ENCODE peak calls at places on chromosomes 16 and 17, in four cellular contexts. One of them, this sample, is unnamed.

GRCh38 chr16:62404857-62405611 is 368.8 kb upstream of the CDH8 start:
- DNase-seq in stimulated activated CD4-positive, alpha-beta T cell treated with anti-CD3 and anti-CD28 coated beads, Interleukin-15, amount 100 ng/mL, for 1 hour: no peak
- DNase-seq in Caco-2: no peak
- DNase-seq in MV-4-11: no peak
- DNase-seq in this sample: no peak

GRCh38 chr16:17302620-17303019 is 168.1 kb downstream of the XYLT1 start:
- DNase-seq in stimulated activated CD4-positive, alpha-beta T cell treated with anti-CD3 and anti-CD28 coated beads, Interleukin-15, amount 100 ng/mL, for 1 hour: no peak
- DNase-seq in Caco-2: no peak
- DNase-seq in MV-4-11: peak
- DNase-seq in this sample: peak

GRCh38 chr17:70024253-70024652 is 50.8 kb upstream of the KCNJ16 start:
- DNase-seq in MV-4-11: no peak
- DNase-seq in Caco-2: no peak
- DNase-seq in stimulated activated CD4-positive, alpha-beta T cell treated with anti-CD3 and anti-CD28 coated beads, Interleukin-15, amount 100 ng/mL, for 1 hour: no peak
- DNase-seq in this sample: no peak

GRCh38 chr17:74584714-74585113 is 7.4 kb downstream of the CD300LD start:
- DNase-seq in stimulated activated CD4-positive, alpha-beta T cell treated with anti-CD3 and anti-CD28 coated beads, Interleukin-15, amount 100 ng/mL, for 1 hour: no peak
- DNase-seq in Caco-2: no peak
- DNase-seq in MV-4-11: no peak
- DNase-seq in this sample: no peak

GRCh38 chr16:13393816-13394215 is 492.4 kb downstream of the SHISA9 start:
- DNase-seq in stimulated activated CD4-positive, alpha-beta T cell treated with anti-CD3 and anti-CD28 coated beads, Interleukin-15, amount 100 ng/mL, for 1 hour: no peak
- DNase-seq in Caco-2: no peak
- DNase-seq in MV-4-11: no peak
- DNase-seq in this sample: no peak

GRCh38 chr17:8366231-8366630 is 10.3 kb downstream of the KRABD2 start:
- DNase-seq in MV-4-11: no peak
- DNase-seq in stimulated activated CD4-positive, alpha-beta T cell treated with anti-CD3 and anti-CD28 coated beads, Interleukin-15, amount 100 ng/mL, for 1 hour: no peak
- DNase-seq in Caco-2: no peak
- DNase-seq in this sample: no peak

GRCh38 chr16:27256861-27257260 is 11.7 kb downstream of the NSMCE1 start:
- DNase-seq in MV-4-11: no peak
- DNase-seq in stimulated activated CD4-positive, alpha-beta T cell treated with anti-CD3 and anti-CD28 coated beads, Interleukin-15, amount 100 ng/mL, for 1 hour: no peak
- DNase-seq in Caco-2: no peak
- DNase-seq in this sample: no peak

GRCh38 chr16:69595127-69596036 is 29.6 kb downstream of the NFAT5 start:
- DNase-seq in stimulated activated CD4-positive, alpha-beta T cell treated with anti-CD3 and anti-CD28 coated beads, Interleukin-15, amount 100 ng/mL, for 1 hour: no peak
- DNase-seq in MV-4-11: peak
- DNase-seq in Caco-2: no peak
- DNase-seq in this sample: no peak

GRCh38 chr17:61862105-61862574 is 1.2 kb downstream of the BRIP1 start:
- DNase-seq in Caco-2: no peak
- DNase-seq in MV-4-11: no peak
- DNase-seq in stimulated activated CD4-positive, alpha-beta T cell treated with anti-CD3 and anti-CD28 coated beads, Interleukin-15, amount 100 ng/mL, for 1 hour: no peak
- DNase-seq in this sample: no peak

GRCh38 chr16:23355106-23355670 is 53.1 kb downstream of the SCNN1B start:
- DNase-seq in MV-4-11: no peak
- DNase-seq in stimulated activated CD4-positive, alpha-beta T cell treated with anti-CD3 and anti-CD28 coated beads, Interleukin-15, amount 100 ng/mL, for 1 hour: no peak
- DNase-seq in Caco-2: no peak
- DNase-seq in this sample: no peak

GRCh38 chr17:67718325-67718941 is 697 bp downstream of the NOL11 start:
- DNase-seq in stimulated activated CD4-positive, alpha-beta T cell treated with anti-CD3 and anti-CD28 coated beads, Interleukin-15, amount 100 ng/mL, for 1 hour: no peak
- DNase-seq in Caco-2: no peak
- DNase-seq in MV-4-11: peak
- DNase-seq in this sample: peak

GRCh38 chr17:38730526-38731379 is 612 bp downstream of the CISD3 start:
- DNase-seq in MV-4-11: no peak
- DNase-seq in stimulated activated CD4-positive, alpha-beta T cell treated with anti-CD3 and anti-CD28 coated beads, Interleukin-15, amount 100 ng/mL, for 1 hour: no peak
- DNase-seq in Caco-2: no peak
- DNase-seq in this sample: peak

GRCh38 chr17:77893144-77894044 is 65.1 kb upstream of the TNRC6C start:
- DNase-seq in Caco-2: no peak
- DNase-seq in stimulated activated CD4-positive, alpha-beta T cell treated with anti-CD3 and anti-CD28 coated beads, Interleukin-15, amount 100 ng/mL, for 1 hour: no peak
- DNase-seq in MV-4-11: no peak
- DNase-seq in this sample: no peak

GRCh38 chr16:29852654-29853053 is 10.4 kb downstream of the CDIPT start:
- DNase-seq in Caco-2: no peak
- DNase-seq in stimulated activated CD4-positive, alpha-beta T cell treated with anti-CD3 and anti-CD28 coated beads, Interleukin-15, amount 100 ng/mL, for 1 hour: no peak
- DNase-seq in MV-4-11: no peak
- DNase-seq in this sample: no peak

GRCh38 chr17:40260528-40260927 is 27.2 kb upstream of the CDC6 start:
- DNase-seq in MV-4-11: no peak
- DNase-seq in stimulated activated CD4-positive, alpha-beta T cell treated with anti-CD3 and anti-CD28 coated beads, Interleukin-15, amount 100 ng/mL, for 1 hour: no peak
- DNase-seq in Caco-2: no peak
- DNase-seq in this sample: no peak

GRCh38 chr17:78315355-78316114 is 44.3 kb downstream of the SOCS3 start:
- DNase-seq in Caco-2: peak
- DNase-seq in stimulated activated CD4-positive, alpha-beta T cell treated with anti-CD3 and anti-CD28 coated beads, Interleukin-15, amount 100 ng/mL, for 1 hour: peak
- DNase-seq in MV-4-11: no peak
- DNase-seq in this sample: peak

GRCh38 chr17:81564778-81565177 is 12.6 kb upstream of the FAAP100 start:
- DNase-seq in MV-4-11: peak
- DNase-seq in Caco-2: no peak
- DNase-seq in stimulated activated CD4-positive, alpha-beta T cell treated with anti-CD3 and anti-CD28 coated beads, Interleukin-15, amount 100 ng/mL, for 1 hour: no peak
- DNase-seq in this sample: peak

GRCh38 chr16:53129281-53130192 is 74.7 kb downstream of the CHD9 start:
- DNase-seq in stimulated activated CD4-positive, alpha-beta T cell treated with anti-CD3 and anti-CD28 coated beads, Interleukin-15, amount 100 ng/mL, for 1 hour: no peak
- DNase-seq in Caco-2: no peak
- DNase-seq in MV-4-11: no peak
- DNase-seq in this sample: peak

GRCh38 chr16:85819245-85819644 is 19.8 kb downstream of the COX4I1 start:
- DNase-seq in Caco-2: peak
- DNase-seq in stimulated activated CD4-positive, alpha-beta T cell treated with anti-CD3 and anti-CD28 coated beads, Interleukin-15, amount 100 ng/mL, for 1 hour: peak
- DNase-seq in MV-4-11: peak
- DNase-seq in this sample: peak

GRCh38 chr16:7367309-7367708 is 34.7 kb downstream of the RBFOX1 start:
- DNase-seq in stimulated activated CD4-positive, alpha-beta T cell treated with anti-CD3 and anti-CD28 coated beads, Interleukin-15, amount 100 ng/mL, for 1 hour: no peak
- DNase-seq in Caco-2: no peak
- DNase-seq in MV-4-11: no peak
- DNase-seq in this sample: no peak

GRCh38 chr17:48569676-48570324 is 8.3 kb downstream of the HOXB4 start:
- DNase-seq in stimulated activated CD4-positive, alpha-beta T cell treated with anti-CD3 and anti-CD28 coated beads, Interleukin-15, amount 100 ng/mL, for 1 hour: no peak
- DNase-seq in Caco-2: no peak
- DNase-seq in MV-4-11: no peak
- DNase-seq in this sample: no peak

GRCh38 chr16:4694664-4695451 is 1.5 kb downstream of the NUDT16L1 start:
- DNase-seq in MV-4-11: no peak
- DNase-seq in Caco-2: no peak
- DNase-seq in stimulated activated CD4-positive, alpha-beta T cell treated with anti-CD3 and anti-CD28 coated beads, Interleukin-15, amount 100 ng/mL, for 1 hour: no peak
- DNase-seq in this sample: peak

GRCh38 chr16:68298907-68299515 is 11.7 kb downstream of the SLC7A6OS start:
- DNase-seq in MV-4-11: no peak
- DNase-seq in Caco-2: peak
- DNase-seq in stimulated activated CD4-positive, alpha-beta T cell treated with anti-CD3 and anti-CD28 coated beads, Interleukin-15, amount 100 ng/mL, for 1 hour: no peak
- DNase-seq in this sample: no peak

GRCh38 chr17:80119839-80120238 is 18.5 kb downstream of the GAA start:
- DNase-seq in MV-4-11: no peak
- DNase-seq in Caco-2: no peak
- DNase-seq in stimulated activated CD4-positive, alpha-beta T cell treated with anti-CD3 and anti-CD28 coated beads, Interleukin-15, amount 100 ng/mL, for 1 hour: no peak
- DNase-seq in this sample: no peak

GRCh38 chr16:29824589-29825144 is 4.4 kb downstream of the MVP start:
- DNase-seq in MV-4-11: peak
- DNase-seq in Caco-2: no peak
- DNase-seq in stimulated activated CD4-positive, alpha-beta T cell treated with anti-CD3 and anti-CD28 coated beads, Interleukin-15, amount 100 ng/mL, for 1 hour: no peak
- DNase-seq in this sample: no peak

This sample was measured in NB4.